ENCODE peak calls at places on chromosomes 13 and 19, in eight cellular contexts. One of them, this sample, is unnamed.

GRCh38 chr19:6060600-6061391 is 49.5 kb downstream of the RFX2 start:
- DNase-seq in NCI-H1436: no peak
- DNase-seq in mesendoderm: peak
- DNase-seq in stimulated activated CD4-positive, alpha-beta T cell treated with anti-CD3 and anti-CD28 coated beads, Interleukin-1b, Interleukin-23, amount 100 ng/mL, for 1 hour: no peak
- DNase-seq in SW 1271: no peak
- DNase-seq in stimulated activated CD8-positive, alpha-beta memory T cell treated with anti-CD3 and anti-CD28 coated beads, Interleukin-15, amount 100 ng/mL, for 4 hours: no peak
- DNase-seq in T-cell: no peak
- DNase-seq in HS-5: no peak
- DNase-seq in this sample: peak

GRCh38 chr13:35465345-35465744 is 11.1 kb downstream of the MAB21L1 start:
- DNase-seq in NCI-H1436: no peak
- DNase-seq in mesendoderm: no peak
- DNase-seq in stimulated activated CD4-positive, alpha-beta T cell treated with anti-CD3 and anti-CD28 coated beads, Interleukin-1b, Interleukin-23, amount 100 ng/mL, for 1 hour: no peak
- DNase-seq in SW 1271: no peak
- DNase-seq in stimulated activated CD8-positive, alpha-beta memory T cell treated with anti-CD3 and anti-CD28 coated beads, Interleukin-15, amount 100 ng/mL, for 4 hours: no peak
- DNase-seq in T-cell: no peak
- DNase-seq in HS-5: no peak
- DNase-seq in this sample: no peak

GRCh38 chr19:38564981-38565685 is 52.6 kb downstream of the MAP4K1 start:
- DNase-seq in NCI-H1436: no peak
- DNase-seq in mesendoderm: no peak
- DNase-seq in stimulated activated CD4-positive, alpha-beta T cell treated with anti-CD3 and anti-CD28 coated beads, Interleukin-1b, Interleukin-23, amount 100 ng/mL, for 1 hour: no peak
- DNase-seq in SW 1271: no peak
- DNase-seq in stimulated activated CD8-positive, alpha-beta memory T cell treated with anti-CD3 and anti-CD28 coated beads, Interleukin-15, amount 100 ng/mL, for 4 hours: no peak
- DNase-seq in T-cell: no peak
- DNase-seq in HS-5: no peak
- DNase-seq in this sample: no peak

GRCh38 chr13:28754698-28755545 is 36.2 kb upstream of the SLC46A3 start:
- DNase-seq in NCI-H1436: no peak
- DNase-seq in mesendoderm: peak
- DNase-seq in stimulated activated CD4-positive, alpha-beta T cell treated with anti-CD3 and anti-CD28 coated beads, Interleukin-1b, Interleukin-23, amount 100 ng/mL, for 1 hour: no peak
- DNase-seq in SW 1271: no peak
- DNase-seq in stimulated activated CD8-positive, alpha-beta memory T cell treated with anti-CD3 and anti-CD28 coated beads, Interleukin-15, amount 100 ng/mL, for 4 hours: no peak
- DNase-seq in T-cell: no peak
- DNase-seq in HS-5: no peak
- DNase-seq in this sample: no peak

GRCh38 chr19:19643158-19644053 is at the start of gene GMIP:
- DNase-seq in NCI-H1436: peak
- DNase-seq in mesendoderm: peak
- DNase-seq in stimulated activated CD4-positive, alpha-beta T cell treated with anti-CD3 and anti-CD28 coated beads, Interleukin-1b, Interleukin-23, amount 100 ng/mL, for 1 hour: peak
- DNase-seq in SW 1271: peak
- DNase-seq in stimulated activated CD8-positive, alpha-beta memory T cell treated with anti-CD3 and anti-CD28 coated beads, Interleukin-15, amount 100 ng/mL, for 4 hours: peak
- DNase-seq in T-cell: peak
- DNase-seq in HS-5: no peak
- DNase-seq in this sample: peak

GRCh38 chr19:17739121-17739875 is 12.0 kb upstream of the FCHO1 start:
- DNase-seq in NCI-H1436: peak
- DNase-seq in mesendoderm: no peak
- DNase-seq in stimulated activated CD4-positive, alpha-beta T cell treated with anti-CD3 and anti-CD28 coated beads, Interleukin-1b, Interleukin-23, amount 100 ng/mL, for 1 hour: no peak
- DNase-seq in SW 1271: no peak
- DNase-seq in stimulated activated CD8-positive, alpha-beta memory T cell treated with anti-CD3 and anti-CD28 coated beads, Interleukin-15, amount 100 ng/mL, for 4 hours: no peak
- DNase-seq in T-cell: no peak
- DNase-seq in HS-5: no peak
- DNase-seq in this sample: no peak

GRCh38 chr13:27395007-27395510 is 29.4 kb upstream of the GTF3A start:
- DNase-seq in NCI-H1436: no peak
- DNase-seq in mesendoderm: no peak
- DNase-seq in stimulated activated CD4-positive, alpha-beta T cell treated with anti-CD3 and anti-CD28 coated beads, Interleukin-1b, Interleukin-23, amount 100 ng/mL, for 1 hour: no peak
- DNase-seq in SW 1271: no peak
- DNase-seq in stimulated activated CD8-positive, alpha-beta memory T cell treated with anti-CD3 and anti-CD28 coated beads, Interleukin-15, amount 100 ng/mL, for 4 hours: no peak
- DNase-seq in T-cell: no peak
- DNase-seq in HS-5: no peak
- DNase-seq in this sample: no peak

GRCh38 chr13:75271851-75272250 is 210.1 kb downstream of the TBC1D4 start:
- DNase-seq in NCI-H1436: no peak
- DNase-seq in mesendoderm: no peak
- DNase-seq in stimulated activated CD4-positive, alpha-beta T cell treated with anti-CD3 and anti-CD28 coated beads, Interleukin-1b, Interleukin-23, amount 100 ng/mL, for 1 hour: no peak
- DNase-seq in SW 1271: no peak
- DNase-seq in stimulated activated CD8-positive, alpha-beta memory T cell treated with anti-CD3 and anti-CD28 coated beads, Interleukin-15, amount 100 ng/mL, for 4 hours: no peak
- DNase-seq in T-cell: no peak
- DNase-seq in HS-5: no peak
- DNase-seq in this sample: no peak

GRCh38 chr13:106633321-106633720 is 65.4 kb upstream of the ARGLU1 start:
- DNase-seq in NCI-H1436: no peak
- DNase-seq in mesendoderm: no peak
- DNase-seq in stimulated activated CD4-positive, alpha-beta T cell treated with anti-CD3 and anti-CD28 coated beads, Interleukin-1b, Interleukin-23, amount 100 ng/mL, for 1 hour: no peak
- DNase-seq in SW 1271: no peak
- DNase-seq in stimulated activated CD8-positive, alpha-beta memory T cell treated with anti-CD3 and anti-CD28 coated beads, Interleukin-15, amount 100 ng/mL, for 4 hours: no peak
- DNase-seq in T-cell: no peak
- DNase-seq in HS-5: no peak
- DNase-seq in this sample: no peak

GRCh38 chr19:44942067-44942571 is at the start of gene APOC4:
- DNase-seq in NCI-H1436: no peak
- DNase-seq in mesendoderm: no peak
- DNase-seq in stimulated activated CD4-positive, alpha-beta T cell treated with anti-CD3 and anti-CD28 coated beads, Interleukin-1b, Interleukin-23, amount 100 ng/mL, for 1 hour: no peak
- DNase-seq in SW 1271: no peak
- DNase-seq in stimulated activated CD8-positive, alpha-beta memory T cell treated with anti-CD3 and anti-CD28 coated beads, Interleukin-15, amount 100 ng/mL, for 4 hours: no peak
- DNase-seq in T-cell: no peak
- DNase-seq in HS-5: no peak
- DNase-seq in this sample: no peak

GRCh38 chr13:33918199-33918932 is 100.4 kb downstream of the RFC3 start:
- DNase-seq in NCI-H1436: no peak
- DNase-seq in mesendoderm: no peak
- DNase-seq in stimulated activated CD4-positive, alpha-beta T cell treated with anti-CD3 and anti-CD28 coated beads, Interleukin-1b, Interleukin-23, amount 100 ng/mL, for 1 hour: no peak
- DNase-seq in SW 1271: peak
- DNase-seq in stimulated activated CD8-positive, alpha-beta memory T cell treated with anti-CD3 and anti-CD28 coated beads, Interleukin-15, amount 100 ng/mL, for 4 hours: no peak
- DNase-seq in T-cell: no peak
- DNase-seq in HS-5: peak
- DNase-seq in this sample: no peak

GRCh38 chr19:1079566-1080111 is 12.7 kb downstream of the ARHGAP45 start:
- DNase-seq in NCI-H1436: no peak
- DNase-seq in mesendoderm: no peak
- DNase-seq in stimulated activated CD4-positive, alpha-beta T cell treated with anti-CD3 and anti-CD28 coated beads, Interleukin-1b, Interleukin-23, amount 100 ng/mL, for 1 hour: no peak
- DNase-seq in SW 1271: no peak
- DNase-seq in stimulated activated CD8-positive, alpha-beta memory T cell treated with anti-CD3 and anti-CD28 coated beads, Interleukin-15, amount 100 ng/mL, for 4 hours: no peak
- DNase-seq in T-cell: no peak
- DNase-seq in HS-5: no peak
- DNase-seq in this sample: peak

GRCh38 chr13:41099986-41100385 is 32.6 kb downstream of the KBTBD6 start:
- DNase-seq in NCI-H1436: no peak
- DNase-seq in mesendoderm: no peak
- DNase-seq in stimulated activated CD4-positive, alpha-beta T cell treated with anti-CD3 and anti-CD28 coated beads, Interleukin-1b, Interleukin-23, amount 100 ng/mL, for 1 hour: no peak
- DNase-seq in SW 1271: no peak
- DNase-seq in stimulated activated CD8-positive, alpha-beta memory T cell treated with anti-CD3 and anti-CD28 coated beads, Interleukin-15, amount 100 ng/mL, for 4 hours: no peak
- DNase-seq in T-cell: no peak
- DNase-seq in HS-5: no peak
- DNase-seq in this sample: no peak

GRCh38 chr13:73914119-73914518 is 220.1 kb downstream of the KLF12 start:
- DNase-seq in NCI-H1436: peak
- DNase-seq in mesendoderm: peak
- DNase-seq in stimulated activated CD4-positive, alpha-beta T cell treated with anti-CD3 and anti-CD28 coated beads, Interleukin-1b, Interleukin-23, amount 100 ng/mL, for 1 hour: no peak
- DNase-seq in SW 1271: no peak
- DNase-seq in stimulated activated CD8-positive, alpha-beta memory T cell treated with anti-CD3 and anti-CD28 coated beads, Interleukin-15, amount 100 ng/mL, for 4 hours: no peak
- DNase-seq in T-cell: no peak
- DNase-seq in HS-5: no peak
- DNase-seq in this sample: no peak

GRCh38 chr13:112728375-112729126 is 38.7 kb downstream of the ATP11A start:
- DNase-seq in NCI-H1436: no peak
- DNase-seq in mesendoderm: no peak
- DNase-seq in stimulated activated CD4-positive, alpha-beta T cell treated with anti-CD3 and anti-CD28 coated beads, Interleukin-1b, Interleukin-23, amount 100 ng/mL, for 1 hour: no peak
- DNase-seq in SW 1271: no peak
- DNase-seq in stimulated activated CD8-positive, alpha-beta memory T cell treated with anti-CD3 and anti-CD28 coated beads, Interleukin-15, amount 100 ng/mL, for 4 hours: no peak
- DNase-seq in T-cell: no peak
- DNase-seq in HS-5: no peak
- DNase-seq in this sample: no peak

GRCh38 chr19:33498391-33499000 is 23.1 kb downstream of the PEPD start:
- DNase-seq in NCI-H1436: no peak
- DNase-seq in mesendoderm: no peak
- DNase-seq in stimulated activated CD4-positive, alpha-beta T cell treated with anti-CD3 and anti-CD28 coated beads, Interleukin-1b, Interleukin-23, amount 100 ng/mL, for 1 hour: no peak
- DNase-seq in SW 1271: no peak
- DNase-seq in stimulated activated CD8-positive, alpha-beta memory T cell treated with anti-CD3 and anti-CD28 coated beads, Interleukin-15, amount 100 ng/mL, for 4 hours: no peak
- DNase-seq in T-cell: no peak
- DNase-seq in HS-5: no peak
- DNase-seq in this sample: no peak

GRCh38 chr19:54612428-54612827 is 17.9 kb upstream of the LILRB1 start:
- DNase-seq in NCI-H1436: no peak
- DNase-seq in mesendoderm: no peak
- DNase-seq in stimulated activated CD4-positive, alpha-beta T cell treated with anti-CD3 and anti-CD28 coated beads, Interleukin-1b, Interleukin-23, amount 100 ng/mL, for 1 hour: no peak
- DNase-seq in SW 1271: no peak
- DNase-seq in stimulated activated CD8-positive, alpha-beta memory T cell treated with anti-CD3 and anti-CD28 coated beads, Interleukin-15, amount 100 ng/mL, for 4 hours: no peak
- DNase-seq in T-cell: no peak
- DNase-seq in HS-5: no peak
- DNase-seq in this sample: no peak

GRCh38 chr13:79679334-79679733 is 198.4 kb downstream of the NDFIP2 start:
- DNase-seq in NCI-H1436: peak
- DNase-seq in mesendoderm: peak
- DNase-seq in stimulated activated CD4-positive, alpha-beta T cell treated with anti-CD3 and anti-CD28 coated beads, Interleukin-1b, Interleukin-23, amount 100 ng/mL, for 1 hour: no peak
- DNase-seq in SW 1271: peak
- DNase-seq in stimulated activated CD8-positive, alpha-beta memory T cell treated with anti-CD3 and anti-CD28 coated beads, Interleukin-15, amount 100 ng/mL, for 4 hours: no peak
- DNase-seq in T-cell: no peak
- DNase-seq in HS-5: peak
- DNase-seq in this sample: no peak

GRCh38 chr19:45814166-45814780 is 835 bp downstream of the RSPH6A start:
- DNase-seq in NCI-H1436: no peak
- DNase-seq in mesendoderm: no peak
- DNase-seq in stimulated activated CD4-positive, alpha-beta T cell treated with anti-CD3 and anti-CD28 coated beads, Interleukin-1b, Interleukin-23, amount 100 ng/mL, for 1 hour: no peak
- DNase-seq in SW 1271: no peak
- DNase-seq in stimulated activated CD8-positive, alpha-beta memory T cell treated with anti-CD3 and anti-CD28 coated beads, Interleukin-15, amount 100 ng/mL, for 4 hours: no peak
- DNase-seq in T-cell: no peak
- DNase-seq in HS-5: no peak
- DNase-seq in this sample: no peak

GRCh38 chr19:10617409-10618121 is 7.8 kb upstream of the SLC44A2 start:
- DNase-seq in NCI-H1436: no peak
- DNase-seq in mesendoderm: no peak
- DNase-seq in stimulated activated CD4-positive, alpha-beta T cell treated with anti-CD3 and anti-CD28 coated beads, Interleukin-1b, Interleukin-23, amount 100 ng/mL, for 1 hour: no peak
- DNase-seq in SW 1271: no peak
- DNase-seq in stimulated activated CD8-positive, alpha-beta memory T cell treated with anti-CD3 and anti-CD28 coated beads, Interleukin-15, amount 100 ng/mL, for 4 hours: no peak
- DNase-seq in T-cell: no peak
- DNase-seq in HS-5: peak
- DNase-seq in this sample: no peak

GRCh38 chr13:84607614-84608013 is 725.3 kb upstream of the SLITRK1 start:
- DNase-seq in NCI-H1436: no peak
- DNase-seq in mesendoderm: no peak
- DNase-seq in stimulated activated CD4-positive, alpha-beta T cell treated with anti-CD3 and anti-CD28 coated beads, Interleukin-1b, Interleukin-23, amount 100 ng/mL, for 1 hour: no peak
- DNase-seq in SW 1271: no peak
- DNase-seq in stimulated activated CD8-positive, alpha-beta memory T cell treated with anti-CD3 and anti-CD28 coated beads, Interleukin-15, amount 100 ng/mL, for 4 hours: no peak
- DNase-seq in T-cell: no peak
- DNase-seq in HS-5: peak
- DNase-seq in this sample: no peak

GRCh38 chr19:18785179-18786124 is 5.7 kb downstream of the COMP start:
- DNase-seq in NCI-H1436: peak
- DNase-seq in mesendoderm: peak
- DNase-seq in stimulated activated CD4-positive, alpha-beta T cell treated with anti-CD3 and anti-CD28 coated beads, Interleukin-1b, Interleukin-23, amount 100 ng/mL, for 1 hour: peak
- DNase-seq in SW 1271: no peak
- DNase-seq in stimulated activated CD8-positive, alpha-beta memory T cell treated with anti-CD3 and anti-CD28 coated beads, Interleukin-15, amount 100 ng/mL, for 4 hours: no peak
- DNase-seq in T-cell: peak
- DNase-seq in HS-5: no peak
- DNase-seq in this sample: peak

GRCh38 chr19:7905859-7906258 is 2.2 kb downstream of the MAP2K7 start:
- DNase-seq in NCI-H1436: no peak
- DNase-seq in mesendoderm: no peak
- DNase-seq in stimulated activated CD4-positive, alpha-beta T cell treated with anti-CD3 and anti-CD28 coated beads, Interleukin-1b, Interleukin-23, amount 100 ng/mL, for 1 hour: no peak
- DNase-seq in SW 1271: no peak
- DNase-seq in stimulated activated CD8-positive, alpha-beta memory T cell treated with anti-CD3 and anti-CD28 coated beads, Interleukin-15, amount 100 ng/mL, for 4 hours: no peak
- DNase-seq in T-cell: no peak
- DNase-seq in HS-5: no peak
- DNase-seq in this sample: no peak

GRCh38 chr19:898663-899062 is 5.4 kb downstream of the RNU6-9 start:
- DNase-seq in NCI-H1436: peak
- DNase-seq in mesendoderm: no peak
- DNase-seq in stimulated activated CD4-positive, alpha-beta T cell treated with anti-CD3 and anti-CD28 coated beads, Interleukin-1b, Interleukin-23, amount 100 ng/mL, for 1 hour: no peak
- DNase-seq in SW 1271: no peak
- DNase-seq in stimulated activated CD8-positive, alpha-beta memory T cell treated with anti-CD3 and anti-CD28 coated beads, Interleukin-15, amount 100 ng/mL, for 4 hours: no peak
- DNase-seq in T-cell: peak
- DNase-seq in HS-5: no peak
- DNase-seq in this sample: no peak

GRCh38 chr19:14476663-14477401 is 1.7 kb upstream of the PTGER1 start:
- DNase-seq in NCI-H1436: peak
- DNase-seq in mesendoderm: peak
- DNase-seq in stimulated activated CD4-positive, alpha-beta T cell treated with anti-CD3 and anti-CD28 coated beads, Interleukin-1b, Interleukin-23, amount 100 ng/mL, for 1 hour: no peak
- DNase-seq in SW 1271: no peak
- DNase-seq in stimulated activated CD8-positive, alpha-beta memory T cell treated with anti-CD3 and anti-CD28 coated beads, Interleukin-15, amount 100 ng/mL, for 4 hours: peak
- DNase-seq in T-cell: peak
- DNase-seq in HS-5: no peak
- DNase-seq in this sample: no peak

GRCh38 chr19:42010245-42011126 is 16.5 kb upstream of the ATP1A3 start:
- DNase-seq in NCI-H1436: no peak
- DNase-seq in mesendoderm: peak
- DNase-seq in stimulated activated CD4-positive, alpha-beta T cell treated with anti-CD3 and anti-CD28 coated beads, Interleukin-1b, Interleukin-23, amount 100 ng/mL, for 1 hour: no peak
- DNase-seq in SW 1271: no peak
- DNase-seq in stimulated activated CD8-positive, alpha-beta memory T cell treated with anti-CD3 and anti-CD28 coated beads, Interleukin-15, amount 100 ng/mL, for 4 hours: no peak
- DNase-seq in T-cell: no peak
- DNase-seq in HS-5: no peak
- DNase-seq in this sample: no peak

GRCh38 chr13:73200432-73200831 is 141.6 kb downstream of the KLF5 start:
- DNase-seq in NCI-H1436: no peak
- DNase-seq in mesendoderm: no peak
- DNase-seq in stimulated activated CD4-positive, alpha-beta T cell treated with anti-CD3 and anti-CD28 coated beads, Interleukin-1b, Interleukin-23, amount 100 ng/mL, for 1 hour: no peak
- DNase-seq in SW 1271: no peak
- DNase-seq in stimulated activated CD8-positive, alpha-beta memory T cell treated with anti-CD3 and anti-CD28 coated beads, Interleukin-15, amount 100 ng/mL, for 4 hours: no peak
- DNase-seq in T-cell: no peak
- DNase-seq in HS-5: no peak
- DNase-seq in this sample: no peak

GRCh38 chr13:44667950-44668349 is 91.8 kb upstream of the TSC22D1 start:
- DNase-seq in NCI-H1436: no peak
- DNase-seq in mesendoderm: no peak
- DNase-seq in stimulated activated CD4-positive, alpha-beta T cell treated with anti-CD3 and anti-CD28 coated beads, Interleukin-1b, Interleukin-23, amount 100 ng/mL, for 1 hour: no peak
- DNase-seq in SW 1271: no peak
- DNase-seq in stimulated activated CD8-positive, alpha-beta memory T cell treated with anti-CD3 and anti-CD28 coated beads, Interleukin-15, amount 100 ng/mL, for 4 hours: no peak
- DNase-seq in T-cell: no peak
- DNase-seq in HS-5: no peak
- DNase-seq in this sample: no peak

GRCh38 chr13:33134213-33134612 is 118.0 kb downstream of the KL start:
- DNase-seq in NCI-H1436: no peak
- DNase-seq in mesendoderm: no peak
- DNase-seq in stimulated activated CD4-positive, alpha-beta T cell treated with anti-CD3 and anti-CD28 coated beads, Interleukin-1b, Interleukin-23, amount 100 ng/mL, for 1 hour: no peak
- DNase-seq in SW 1271: no peak
- DNase-seq in stimulated activated CD8-positive, alpha-beta memory T cell treated with anti-CD3 and anti-CD28 coated beads, Interleukin-15, amount 100 ng/mL, for 4 hours: no peak
- DNase-seq in T-cell: no peak
- DNase-seq in HS-5: no peak
- DNase-seq in this sample: no peak

GRCh38 chr13:36431204-36432105 is 840 bp upstream of the CCNA1 start:
- DNase-seq in NCI-H1436: peak
- DNase-seq in mesendoderm: peak
- DNase-seq in stimulated activated CD4-positive, alpha-beta T cell treated with anti-CD3 and anti-CD28 coated beads, Interleukin-1b, Interleukin-23, amount 100 ng/mL, for 1 hour: no peak
- DNase-seq in SW 1271: no peak
- DNase-seq in stimulated activated CD8-positive, alpha-beta memory T cell treated with anti-CD3 and anti-CD28 coated beads, Interleukin-15, amount 100 ng/mL, for 4 hours: no peak
- DNase-seq in T-cell: no peak
- DNase-seq in HS-5: no peak
- DNase-seq in this sample: no peak

GRCh38 chr19:17202249-17202648 is 12.9 kb upstream of the USE1 start:
- DNase-seq in NCI-H1436: no peak
- DNase-seq in mesendoderm: no peak
- DNase-seq in stimulated activated CD4-positive, alpha-beta T cell treated with anti-CD3 and anti-CD28 coated beads, Interleukin-1b, Interleukin-23, amount 100 ng/mL, for 1 hour: no peak
- DNase-seq in SW 1271: no peak
- DNase-seq in stimulated activated CD8-positive, alpha-beta memory T cell treated with anti-CD3 and anti-CD28 coated beads, Interleukin-15, amount 100 ng/mL, for 4 hours: no peak
- DNase-seq in T-cell: no peak
- DNase-seq in HS-5: no peak
- DNase-seq in this sample: no peak

This sample was measured in activated T-helper 9 cell treated with anti-CD3 and anti-CD28 coated beads, Interleukin-2, amount 50 U/mL, for 16 hours.